ENCODE peak calls at places on chromosomes 2 and 18, in four cellular contexts. S is heart left ventricle, W is Peyer's patch, T is tibial nerve. D is an unnamed sample.

GRCh38 chr2:202376460-202377307 is 557 bp downstream of the BMPR2 start:
- DNase-seq in S (peak; percentile 71), W (peak; percentile 43), T (no peak), D (peak; percentile 88)

GRCh38 chr2:101251844-101252407 is 760 bp upstream of the CNOT11 start:
- DNase-seq in S (no peak), W (peak; percentile 29), T (no peak), D (no peak)

GRCh38 chr2:44197806-44198205 is 29.1 kb downstream of the PPM1B start:
- DNase-seq in S (no peak), W (no peak), T (no peak), D (no peak)

GRCh38 chr2:111662039-111662740 is 221.8 kb downstream of the ANAPC1 start:
- DNase-seq in S (no peak), W (no peak), T (no peak), D (no peak)

GRCh38 chr2:234386971-234387370 is 109.9 kb downstream of the ARL4C start:
- DNase-seq in S (no peak), W (no peak), T (no peak), D (no peak)

GRCh38 chr18:10169064-10169562 is 255.3 kb downstream of the VAPA start:
- DNase-seq in S (no peak), W (no peak), T (no peak), D (no peak)

GRCh38 chr2:85266424-85267041 is 61.3 kb downstream of the TGOLN2 start:
- DNase-seq in S (peak; percentile 89), W (peak; percentile 50), T (peak; percentile 43), D (peak; percentile 89)

GRCh38 chr2:98793275-98793674 is 62.3 kb upstream of the MGAT4A start:
- DNase-seq in S (no peak), W (no peak), T (no peak), D (no peak)

GRCh38 chr2:47521666-47522285 is 118.8 kb downstream of the MSH2 start:
- DNase-seq in S (no peak), W (no peak), T (no peak), D (no peak)

GRCh38 chr18:66872277-66872676 is 268.4 kb upstream of the CDH19 start:
- DNase-seq in S (no peak), W (no peak), T (no peak), D (no peak)

GRCh38 chr2:143604172-143604571 is 475.0 kb downstream of the ARHGAP15 start:
- DNase-seq in S (no peak), W (no peak), T (no peak), D (no peak)

GRCh38 chr18:13893418-13893760 is 21.9 kb downstream of the MC2R start:
- DNase-seq in S (no peak), W (no peak), T (no peak), D (no peak)

GRCh38 chr18:42364042-42364441 is 409.0 kb downstream of the PIK3C3 start:
- DNase-seq in S (no peak), W (no peak), T (no peak), D (no peak)

GRCh38 chr2:147094077-147094476 is 750.8 kb upstream of the ACVR2A start:
- DNase-seq in S (no peak), W (no peak), T (no peak), D (no peak)

GRCh38 chr2:240886678-240887574 is 9.0 kb downstream of the MAB21L4 start:
- DNase-seq in S (peak; percentile 53), W (no peak), T (no peak), D (peak; percentile 61)

GRCh38 chr2:15648593-15649525 is 57.2 kb downstream of the DDX1 start:
- DNase-seq in S (no peak), W (no peak), T (no peak), D (no peak)

GRCh38 chr2:4693266-4693665 is 989.9 kb downstream of the DCDC2C start:
- DNase-seq in S (no peak), W (no peak), T (no peak), D (no peak)

GRCh38 chr2:22377251-22377650 is 1007.7 kb upstream of the KLHL29 start:
- DNase-seq in S (no peak), W (no peak), T (no peak), D (no peak)

GRCh38 chr2:58107803-58108710 is 61.5 kb downstream of the VRK2 start:
- DNase-seq in S (no peak), W (no peak), T (no peak), D (no peak)

GRCh38 chr2:239212553-239213419 is 188.0 kb downstream of the HDAC4 start:
- DNase-seq in S (no peak), W (no peak), T (no peak), D (no peak)

GRCh38 chr2:191800874-191801273 is 46.0 kb downstream of the CAVIN2 start:
- DNase-seq in S (no peak), W (no peak), T (no peak), D (no peak)

GRCh38 chr2:169693344-169693743 is 861 bp downstream of the CFAP210 start:
- DNase-seq in S (no peak), W (no peak), T (no peak), D (no peak)

GRCh38 chr18:8848541-8848940 is 143.2 kb downstream of the MTCL1 start:
- DNase-seq in S (no peak), W (no peak), T (no peak), D (no peak)

GRCh38 chr18:46623541-46623940 is 33.5 kb downstream of the LOXHD1 start:
- DNase-seq in S (no peak), W (peak; percentile 22), T (no peak), D (peak; percentile 88)

GRCh38 chr18:28204154-28204553 is 27.2 kb upstream of the CDH2 start:
- DNase-seq in S (no peak), W (no peak), T (no peak), D (no peak)

GRCh38 chr2:229363126-229363814 is 92.2 kb upstream of the PID1 start:
- DNase-seq in S (no peak), W (no peak), T (no peak), D (no peak)

GRCh38 chr2:181306785-181307184 is 150.4 kb upstream of the ITGA4 start:
- DNase-seq in S (no peak), W (no peak), T (no peak), D (no peak)

GRCh38 chr2:181308731-181309130 is 148.5 kb upstream of the ITGA4 start:
- DNase-seq in S (no peak), W (no peak), T (no peak), D (no peak)

GRCh38 chr2:181307203-181307991 is 149.8 kb upstream of the ITGA4 start:
- DNase-seq in S (no peak), W (no peak), T (no peak), D (peak; percentile 25)

GRCh38 chr2:181304011-181304844 is 153.0 kb upstream of the ITGA4 start:
- DNase-seq in S (no peak), W (peak; percentile 24), T (no peak), D (peak; percentile 54)

DNA sequence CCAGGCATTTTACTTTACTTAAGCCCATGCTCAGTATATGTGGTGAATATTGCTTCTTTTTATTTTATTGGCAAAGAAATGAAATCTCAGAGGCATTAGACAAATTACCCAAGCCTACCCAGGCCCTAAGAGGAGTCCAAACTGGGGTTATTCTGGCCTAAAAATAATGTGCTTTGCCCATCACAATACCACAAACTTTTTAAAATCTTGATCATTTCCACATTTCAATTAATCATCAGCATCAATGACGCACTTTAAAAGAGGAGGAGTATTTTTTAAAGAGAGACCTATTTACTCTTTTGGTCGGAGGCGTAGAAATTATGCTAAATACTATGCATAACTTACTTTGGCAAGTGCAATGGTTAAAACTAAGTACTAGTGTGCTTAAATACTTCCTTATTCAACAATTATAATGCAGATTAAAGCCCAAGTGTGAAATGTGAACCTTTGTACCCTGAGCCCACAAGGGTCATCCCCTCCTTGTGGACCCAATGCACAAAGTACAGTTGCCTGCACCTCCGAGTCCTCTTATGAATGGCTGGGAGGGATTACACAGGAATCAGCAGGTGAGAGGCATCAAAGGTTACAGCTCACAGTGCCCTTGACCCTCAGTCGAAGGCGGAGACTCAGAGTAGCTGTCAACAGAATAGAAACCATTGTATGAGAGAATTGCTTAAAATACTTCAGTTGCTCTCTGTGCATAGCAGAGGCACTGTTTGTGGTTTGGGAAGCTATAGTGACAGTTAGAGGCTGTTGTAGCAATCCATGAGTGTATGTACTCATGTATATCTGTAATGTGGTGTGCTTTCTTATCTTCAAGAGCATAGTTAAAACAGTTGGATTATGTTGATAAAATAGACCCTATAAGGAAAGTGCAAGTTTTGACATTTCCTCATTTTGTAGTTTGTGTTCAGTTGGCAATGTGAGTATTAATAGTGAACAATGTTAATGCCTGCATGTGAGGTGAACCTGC is 151.7 kb upstream of the ITGA4 start:
- DNase-seq in S (no peak), W (peak; percentile 58), T (no peak), D (peak; percentile 76)
- TF ChIP-seq POLR2A in S (no peak), W (no peak), T (no peak), D (no peak)

GRCh38 chr2:232170391-232170790 is 208.2 kb upstream of the ALPP start:
- DNase-seq in S (no peak), W (no peak), T (no peak), D (no peak)
- H3K27ac ChIP-seq in S (peak overlapping the region; percentile 46), W (no peak overlapping the region), T (no peak overlapping the region), D (no peak overlapping the region)

GRCh38 chr2:43168016-43168369 is 58.4 kb downstream of the ZFP36L2 start:
- DNase-seq in S (no peak), W (no peak), T (no peak), D (no peak)

GRCh38 chr2:43163365-43163715 is 63.1 kb downstream of the ZFP36L2 start:
- DNase-seq in S (no peak), W (no peak), T (no peak), D (no peak)

GRCh38 chr2:43161650-43162542 is 64.5 kb downstream of the ZFP36L2 start:
- DNase-seq in S (no peak), W (no peak), T (no peak), D (no peak)

GRCh38 chr2:43165378-43166025 is 60.9 kb downstream of the ZFP36L2 start:
- DNase-seq in S (no peak), W (no peak), T (no peak), D (no peak)

DNA sequence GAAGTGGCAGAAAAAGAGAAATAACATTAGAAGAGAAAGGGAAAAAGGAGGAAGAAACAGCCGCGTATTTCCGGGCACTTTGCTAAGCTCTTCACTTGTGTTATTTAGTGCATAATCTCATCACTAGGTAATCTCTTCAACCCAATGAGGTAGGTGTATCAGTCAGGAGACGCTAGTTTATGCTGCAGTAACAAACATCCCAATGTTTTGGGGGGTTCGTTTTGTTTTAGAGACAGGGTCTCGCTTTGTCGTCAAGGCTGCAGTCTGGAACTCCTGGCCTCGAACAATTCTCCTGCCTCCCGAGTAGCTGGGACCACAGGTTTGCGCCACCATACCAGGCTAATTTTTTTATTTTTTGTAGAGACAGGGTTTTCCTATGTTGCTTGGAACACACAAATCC is 61.7 kb downstream of the ZFP36L2 start:
- DNase-seq in S (no peak), W (no peak), T (no peak), D (no peak)
- H3K4me1 ChIP-seq in S (peaks cover 35% of the 10 kb centered on the region), W (peaks cover 22% of the 10 kb centered on the region), T (no peaks in the 10 kb centered on the region), D (peaks cover 20% of the 10 kb centered on the region)

GRCh38 chr2:232526296-232527055 is 516 bp downstream of the CHRND start:
- DNase-seq in S (peak; percentile 50), W (no peak), T (no peak), D (no peak)

GRCh38 chr2:232524771-232525170 is 1.2 kb upstream of the CHRND start:
- DNase-seq in S (no peak), W (no peak), T (no peak), D (no peak)

GRCh38 chr2:232523682-232524597 is 2.0 kb upstream of the CHRND start:
- DNase-seq in S (no peak), W (no peak), T (no peak), D (no peak)

GRCh38 chr2:232525199-232525598 is 761 bp upstream of the CHRND start:
- DNase-seq in S (no peak), W (no peak), T (no peak), D (no peak)

DNA sequence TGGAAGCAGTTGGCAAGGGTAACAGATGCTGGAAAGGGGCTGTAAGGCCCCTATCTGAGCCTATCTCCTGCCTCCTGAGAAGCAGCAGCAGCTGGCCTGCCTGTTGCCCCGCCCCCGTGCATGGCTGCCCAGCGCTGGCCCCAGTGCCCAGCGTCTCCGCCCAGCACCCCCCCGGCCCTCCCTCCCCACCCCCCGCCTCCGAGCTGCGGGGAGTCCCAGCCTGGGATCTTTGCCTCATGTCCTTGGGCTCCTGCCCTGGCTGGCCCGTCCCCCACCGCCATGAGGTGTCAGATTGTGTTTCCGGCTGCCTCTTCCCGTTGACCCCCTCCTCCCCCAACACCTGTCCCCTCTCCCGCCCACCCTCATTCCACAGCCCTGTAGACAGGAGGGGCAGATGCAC is at the start of gene CHRND:
- DNase-seq in S (peak; percentile 46), W (no peak), T (no peak), D (no peak)
- TF ChIP-seq POLR2A in S (no peak), W (no peak), T (no peak), D (no peak)